ENCODE peak calls at places on chromosome 19, in nine cellular contexts. One of them, this sample, is unnamed.

GRCh38 chr19:43555185-43555770 is 20.0 kb downstream of the XRCC1 start:
- DNase-seq in Caco-2: peak; percentile 72
- DNase-seq in GM23248: peak; percentile 73
- DNase-seq in lower lobe of right lung: peak; percentile 64
- DNase-seq in osteoblast: peak; percentile 97
- DNase-seq in epithelial cell of esophagus: peak; percentile 80
- DNase-seq in breast epithelium: peak; percentile 62
- DNase-seq in dorsolateral prefrontal cortex: peak; percentile 84
- DNase-seq in suprapubic skin: no peak
- DNase-seq in this sample: peak; percentile 71

GRCh38 chr19:49749055-49749716 is 13.9 kb downstream of the TSKS start:
- DNase-seq in Caco-2: no peak
- DNase-seq in GM23248: peak; percentile 57
- DNase-seq in lower lobe of right lung: no peak
- DNase-seq in osteoblast: peak; percentile 90
- DNase-seq in epithelial cell of esophagus: peak; percentile 29
- DNase-seq in breast epithelium: no peak
- DNase-seq in dorsolateral prefrontal cortex: no peak
- DNase-seq in suprapubic skin: no peak
- DNase-seq in this sample: no peak

GRCh38 chr19:4437103-4437502 is 20.5 kb downstream of the UBXN6 start:
- DNase-seq in Caco-2: no peak
- DNase-seq in GM23248: no peak
- DNase-seq in lower lobe of right lung: no peak
- DNase-seq in osteoblast: peak; percentile 73
- DNase-seq in epithelial cell of esophagus: no peak
- DNase-seq in breast epithelium: no peak
- DNase-seq in dorsolateral prefrontal cortex: no peak
- DNase-seq in suprapubic skin: no peak
- DNase-seq in this sample: no peak

GRCh38 chr19:45716314-45717130 is 14.2 kb downstream of the FBXO46 start:
- DNase-seq in Caco-2: peak; percentile 67
- DNase-seq in GM23248: peak; percentile 61
- DNase-seq in lower lobe of right lung: no peak
- DNase-seq in osteoblast: peak; percentile 76
- DNase-seq in epithelial cell of esophagus: peak; percentile 51
- DNase-seq in breast epithelium: peak; percentile 63
- DNase-seq in dorsolateral prefrontal cortex: no peak
- DNase-seq in suprapubic skin: no peak
- DNase-seq in this sample: peak; percentile 8

GRCh38 chr19:38922482-38922881 is 8.1 kb downstream of the SARS2 start:
- DNase-seq in Caco-2: no peak
- DNase-seq in GM23248: no peak
- DNase-seq in lower lobe of right lung: no peak
- DNase-seq in osteoblast: no peak
- DNase-seq in epithelial cell of esophagus: no peak
- DNase-seq in breast epithelium: no peak
- DNase-seq in dorsolateral prefrontal cortex: no peak
- DNase-seq in suprapubic skin: no peak
- DNase-seq in this sample: no peak

GRCh38 chr19:33388817-33389573 is 15.5 kb downstream of the CEBPG start:
- DNase-seq in Caco-2: peak; percentile 32
- DNase-seq in GM23248: no peak
- DNase-seq in lower lobe of right lung: no peak
- DNase-seq in osteoblast: peak; percentile 89
- DNase-seq in epithelial cell of esophagus: no peak
- DNase-seq in breast epithelium: peak; percentile 48
- DNase-seq in dorsolateral prefrontal cortex: peak; percentile 42
- DNase-seq in suprapubic skin: peak; percentile 82
- DNase-seq in this sample: no peak

GRCh38 chr19:48737360-48737998 is 2.9 kb downstream of the RASIP1 start:
- DNase-seq in Caco-2: peak; percentile 51
- DNase-seq in GM23248: no peak
- DNase-seq in lower lobe of right lung: peak; percentile 52
- DNase-seq in osteoblast: peak; percentile 72
- DNase-seq in epithelial cell of esophagus: no peak
- DNase-seq in breast epithelium: no peak
- DNase-seq in dorsolateral prefrontal cortex: no peak
- DNase-seq in suprapubic skin: no peak
- DNase-seq in this sample: no peak

GRCh38 chr19:56917998-56918397 is 77.5 kb upstream of the PEG3 start:
- DNase-seq in Caco-2: no peak
- DNase-seq in GM23248: no peak
- DNase-seq in lower lobe of right lung: no peak
- DNase-seq in osteoblast: no peak
- DNase-seq in epithelial cell of esophagus: no peak
- DNase-seq in breast epithelium: no peak
- DNase-seq in dorsolateral prefrontal cortex: no peak
- DNase-seq in suprapubic skin: no peak
- DNase-seq in this sample: no peak

GRCh38 chr19:19081642-19082151 is 17.9 kb downstream of the SLC25A42 start:
- DNase-seq in Caco-2: no peak
- DNase-seq in GM23248: no peak
- DNase-seq in lower lobe of right lung: no peak
- DNase-seq in osteoblast: peak; percentile 73
- DNase-seq in epithelial cell of esophagus: no peak
- DNase-seq in breast epithelium: no peak
- DNase-seq in dorsolateral prefrontal cortex: no peak
- DNase-seq in suprapubic skin: no peak
- DNase-seq in this sample: no peak

GRCh38 chr19:973726-974563 is 10.2 kb upstream of the WDR18 start:
- DNase-seq in Caco-2: no peak
- DNase-seq in GM23248: no peak
- DNase-seq in lower lobe of right lung: no peak
- DNase-seq in osteoblast: no peak
- DNase-seq in epithelial cell of esophagus: no peak
- DNase-seq in breast epithelium: no peak
- DNase-seq in dorsolateral prefrontal cortex: no peak
- DNase-seq in suprapubic skin: no peak
- DNase-seq in this sample: no peak

GRCh38 chr19:976476-976875 is 7.7 kb upstream of the WDR18 start:
- DNase-seq in Caco-2: peak; percentile 36
- DNase-seq in GM23248: no peak
- DNase-seq in lower lobe of right lung: no peak
- DNase-seq in osteoblast: no peak
- DNase-seq in epithelial cell of esophagus: no peak
- DNase-seq in breast epithelium: no peak
- DNase-seq in dorsolateral prefrontal cortex: no peak
- DNase-seq in suprapubic skin: no peak
- DNase-seq in this sample: no peak

GRCh38 chr19:977058-977464 is 7.1 kb upstream of the WDR18 start:
- DNase-seq in Caco-2: peak; percentile 35
- DNase-seq in GM23248: no peak
- DNase-seq in lower lobe of right lung: no peak
- DNase-seq in osteoblast: no peak
- DNase-seq in epithelial cell of esophagus: no peak
- DNase-seq in breast epithelium: no peak
- DNase-seq in dorsolateral prefrontal cortex: no peak
- DNase-seq in suprapubic skin: no peak
- DNase-seq in this sample: no peak

GRCh38 chr19:972281-972680 is 11.9 kb upstream of the WDR18 start:
- DNase-seq in Caco-2: no peak
- DNase-seq in GM23248: no peak
- DNase-seq in lower lobe of right lung: no peak
- DNase-seq in osteoblast: no peak
- DNase-seq in epithelial cell of esophagus: no peak
- DNase-seq in breast epithelium: no peak
- DNase-seq in dorsolateral prefrontal cortex: no peak
- DNase-seq in suprapubic skin: no peak
- DNase-seq in this sample: no peak

DNA sequence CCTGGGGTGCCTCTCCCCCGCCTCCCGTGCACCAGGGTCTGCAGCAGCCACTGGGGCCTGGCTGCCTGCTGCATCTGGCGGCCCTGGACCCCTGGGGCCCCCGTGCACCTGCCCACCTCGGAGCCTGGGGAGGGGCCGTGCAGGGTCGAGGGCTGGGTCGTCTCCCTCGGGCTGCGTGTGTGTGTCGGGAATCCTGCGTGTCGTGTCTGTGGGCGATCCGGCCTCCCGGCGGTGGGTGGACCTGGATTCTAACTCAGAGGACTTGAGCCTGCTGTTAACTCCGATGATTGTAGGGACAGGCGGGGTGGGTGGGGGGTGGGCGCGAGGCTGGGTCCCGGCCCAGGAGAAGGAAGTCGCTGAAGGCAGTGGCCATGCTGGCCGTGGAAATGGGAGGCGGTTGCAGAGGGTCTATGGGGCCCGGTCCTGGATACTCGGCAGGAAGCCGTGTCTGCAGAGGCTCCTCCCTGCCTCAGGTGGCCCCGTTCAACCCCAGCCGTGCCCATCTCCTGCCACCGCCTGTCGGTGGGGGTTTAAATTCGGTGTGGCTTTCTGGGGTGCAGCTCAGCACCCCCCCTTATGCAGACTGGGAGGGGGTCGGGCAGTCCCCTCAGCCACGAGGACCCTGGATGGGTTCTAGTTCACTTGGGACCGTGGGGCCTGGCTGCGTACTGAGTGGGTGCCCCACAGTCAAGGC is 9.4 kb upstream of the WDR18 start:
- DNase-seq in Caco-2: no peak
- DNase-seq in GM23248: no peak
- DNase-seq in lower lobe of right lung: no peak
- DNase-seq in osteoblast: no peak
- DNase-seq in epithelial cell of esophagus: no peak
- DNase-seq in breast epithelium: no peak
- DNase-seq in dorsolateral prefrontal cortex: no peak
- DNase-seq in suprapubic skin: no peak
- DNase-seq in this sample: no peak
- H3K4me3 ChIP-seq in Caco-2: no peak overlapping the region
- H3K4me3 ChIP-seq in GM23248: no peak overlapping the region
- H3K4me3 ChIP-seq in lower lobe of right lung: no peak overlapping the region
- H3K4me3 ChIP-seq in osteoblast: no peak overlapping the region
- H3K4me3 ChIP-seq in epithelial cell of esophagus: no peak overlapping the region
- H3K4me3 ChIP-seq in breast epithelium: no peak overlapping the region
- H3K4me3 ChIP-seq in dorsolateral prefrontal cortex: no peak overlapping the region
- H3K4me3 ChIP-seq in suprapubic skin: no peak overlapping the region
- H3K4me3 ChIP-seq in this sample: no peak overlapping the region

GRCh38 chr19:41330946-41331678 is 21.1 kb downstream of the CCDC97 start:
- DNase-seq in Caco-2: no peak
- DNase-seq in GM23248: no peak
- DNase-seq in lower lobe of right lung: no peak
- DNase-seq in osteoblast: peak; percentile 37
- DNase-seq in epithelial cell of esophagus: no peak
- DNase-seq in breast epithelium: no peak
- DNase-seq in dorsolateral prefrontal cortex: no peak
- DNase-seq in suprapubic skin: no peak
- DNase-seq in this sample: no peak
- H3K4me3 ChIP-seq in Caco-2: no peak overlapping the region
- H3K4me3 ChIP-seq in GM23248: no peak overlapping the region
- H3K4me3 ChIP-seq in lower lobe of right lung: no peak overlapping the region
- H3K4me3 ChIP-seq in osteoblast: no peak overlapping the region
- H3K4me3 ChIP-seq in epithelial cell of esophagus: no peak overlapping the region
- H3K4me3 ChIP-seq in breast epithelium: no peak overlapping the region
- H3K4me3 ChIP-seq in dorsolateral prefrontal cortex: no peak overlapping the region
- H3K4me3 ChIP-seq in suprapubic skin: no peak overlapping the region
- H3K4me3 ChIP-seq in this sample: no peak overlapping the region

GRCh38 chr19:40567750-40568494 is 8.8 kb upstream of the SHKBP1 start:
- DNase-seq in Caco-2: no peak
- DNase-seq in GM23248: peak; percentile 35
- DNase-seq in lower lobe of right lung: no peak
- DNase-seq in osteoblast: peak; percentile 84
- DNase-seq in epithelial cell of esophagus: no peak
- DNase-seq in breast epithelium: no peak
- DNase-seq in dorsolateral prefrontal cortex: no peak
- DNase-seq in suprapubic skin: no peak
- DNase-seq in this sample: no peak
- H3K4me3 ChIP-seq in Caco-2: peak overlapping the region; percentile 15
- H3K4me3 ChIP-seq in GM23248: peak overlapping the region; percentile 64
- H3K4me3 ChIP-seq in lower lobe of right lung: peak overlapping the region; percentile 35
- H3K4me3 ChIP-seq in osteoblast: peak overlapping the region; percentile 67
- H3K4me3 ChIP-seq in epithelial cell of esophagus: no peak overlapping the region
- H3K4me3 ChIP-seq in breast epithelium: peak overlapping the region; percentile 36
- H3K4me3 ChIP-seq in dorsolateral prefrontal cortex: no peak overlapping the region
- H3K4me3 ChIP-seq in suprapubic skin: peak overlapping the region; percentile 35
- H3K4me3 ChIP-seq in this sample: peak overlapping the region; percentile 8

GRCh38 chr19:54429176-54429495 is 13.9 kb downstream of the TTYH1 start:
- DNase-seq in Caco-2: no peak
- DNase-seq in GM23248: no peak
- DNase-seq in lower lobe of right lung: no peak
- DNase-seq in osteoblast: peak; percentile 87
- DNase-seq in epithelial cell of esophagus: no peak
- DNase-seq in breast epithelium: no peak
- DNase-seq in dorsolateral prefrontal cortex: no peak
- DNase-seq in suprapubic skin: no peak
- DNase-seq in this sample: no peak

GRCh38 chr19:54432144-54432738 is 16.8 kb upstream of the LENG8 start:
- DNase-seq in Caco-2: no peak
- DNase-seq in GM23248: no peak
- DNase-seq in lower lobe of right lung: no peak
- DNase-seq in osteoblast: peak; percentile 30
- DNase-seq in epithelial cell of esophagus: peak; percentile 93
- DNase-seq in breast epithelium: no peak
- DNase-seq in dorsolateral prefrontal cortex: no peak
- DNase-seq in suprapubic skin: no peak
- DNase-seq in this sample: no peak

GRCh38 chr19:54429545-54430227 is 14.4 kb downstream of the TTYH1 start:
- DNase-seq in Caco-2: no peak
- DNase-seq in GM23248: no peak
- DNase-seq in lower lobe of right lung: no peak
- DNase-seq in osteoblast: peak; percentile 83
- DNase-seq in epithelial cell of esophagus: no peak
- DNase-seq in breast epithelium: no peak
- DNase-seq in dorsolateral prefrontal cortex: no peak
- DNase-seq in suprapubic skin: no peak
- DNase-seq in this sample: no peak

GRCh38 chr19:54431255-54431838 is 16.1 kb downstream of the TTYH1 start:
- DNase-seq in Caco-2: no peak
- DNase-seq in GM23248: no peak
- DNase-seq in lower lobe of right lung: peak; percentile 84
- DNase-seq in osteoblast: peak; percentile 81
- DNase-seq in epithelial cell of esophagus: peak; percentile 38
- DNase-seq in breast epithelium: peak; percentile 89
- DNase-seq in dorsolateral prefrontal cortex: no peak
- DNase-seq in suprapubic skin: no peak
- DNase-seq in this sample: no peak

DNA sequence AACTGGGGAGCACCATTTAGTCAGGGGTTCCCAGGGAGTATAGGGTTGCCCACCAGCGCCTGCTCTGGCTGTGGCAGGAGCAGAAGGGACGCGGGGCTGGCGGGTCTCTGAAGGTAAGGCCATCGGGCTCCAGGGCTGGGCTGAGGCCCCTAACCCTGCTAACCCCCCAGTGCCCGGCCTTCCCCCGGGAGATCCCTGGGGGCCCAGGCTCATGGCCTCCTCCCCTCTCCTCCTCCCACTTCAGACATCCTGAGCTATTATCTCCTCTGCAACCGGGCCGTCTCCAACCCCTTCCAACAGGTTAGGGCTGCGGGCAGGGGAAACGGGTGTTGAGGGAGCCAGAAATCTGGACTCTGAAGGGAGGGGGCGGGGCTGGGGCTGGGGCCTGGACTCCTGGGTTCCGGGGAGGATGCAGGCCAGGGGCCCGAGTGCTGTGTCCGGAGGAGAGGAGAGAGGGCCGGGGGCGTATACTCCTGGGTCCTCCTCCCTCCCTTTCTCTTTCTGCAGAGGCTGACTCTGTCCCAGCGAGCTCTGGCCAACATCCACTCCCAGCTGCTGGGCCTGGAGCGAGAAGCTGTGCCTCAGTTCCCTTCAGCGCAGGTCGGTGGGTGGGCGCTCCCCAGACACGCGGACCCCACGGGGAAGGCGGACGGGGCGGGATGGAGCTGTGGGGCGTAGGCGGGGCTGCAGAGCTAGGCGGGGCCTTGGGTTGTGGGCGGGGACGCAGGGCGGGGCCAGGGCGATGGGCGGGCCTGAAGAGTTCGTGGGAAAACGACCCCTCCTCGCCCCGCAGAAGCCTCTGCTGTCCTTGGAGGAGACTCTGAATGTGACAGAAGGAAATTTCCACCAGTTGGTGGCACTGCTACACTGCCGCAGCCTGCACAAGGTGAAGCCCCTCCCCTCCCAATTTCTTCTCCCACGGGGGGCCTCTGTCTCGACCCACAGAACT is 15.3 kb downstream of the TTYH1 start:
- DNase-seq in Caco-2: peak; percentile 77
- DNase-seq in GM23248: peak; percentile 55
- DNase-seq in lower lobe of right lung: no peak
- DNase-seq in osteoblast: peak; percentile 92
- DNase-seq in epithelial cell of esophagus: peak; percentile 37
- DNase-seq in breast epithelium: no peak
- DNase-seq in dorsolateral prefrontal cortex: no peak
- DNase-seq in suprapubic skin: no peak
- DNase-seq in this sample: peak; percentile 17
- H3K4me3 ChIP-seq in Caco-2: peak overlapping the region; percentile 34
- H3K4me3 ChIP-seq in GM23248: no peak overlapping the region
- H3K4me3 ChIP-seq in lower lobe of right lung: peak overlapping the region; percentile 39
- H3K4me3 ChIP-seq in osteoblast: peak overlapping the region; percentile 30
- H3K4me3 ChIP-seq in epithelial cell of esophagus: peak overlapping the region; percentile 20
- H3K4me3 ChIP-seq in breast epithelium: peak overlapping the region; percentile 45
- H3K4me3 ChIP-seq in dorsolateral prefrontal cortex: no peak overlapping the region
- H3K4me3 ChIP-seq in suprapubic skin: peak overlapping the region; percentile 38
- H3K4me3 ChIP-seq in this sample: peak overlapping the region; percentile 41